ENCODE peak calls at places on chromosomes 3 and 15, in five cellular contexts. M is ovary, A is psoas muscle, E is right atrium auricular region, R is astrocyte. T is an unnamed sample.

GRCh38 chr15:56045068-56045748 is 51.8 kb upstream of the NEDD4 start:
- DNase-seq in E (no peak), M (no peak), A (no peak), R (no peak), T (no peak)

GRCh38 chr15:62545392-62546227 is 380.5 kb upstream of the C2CD4B start:
- DNase-seq in M (no peak), R (peak; percentile 66), E (peak; percentile 65), A (peak; percentile 44), T (peak; percentile 66)

GRCh38 chr3:106184540-106185457 is 316.0 kb upstream of the CBLB start:
- DNase-seq in E (no peak), A (no peak), R (no peak), M (no peak), T (no peak)

GRCh38 chr15:89761009-89761831 is 10.2 kb upstream of the MESP1 start:
- DNase-seq in M (no peak), E (no peak), A (no peak), R (no peak), T (no peak)

GRCh38 chr3:125132815-125133214 is 77.0 kb upstream of the HEG1 start:
- DNase-seq in A (no peak), E (no peak), R (no peak), M (no peak), T (no peak)

GRCh38 chr3:138941259-138941885 is 5.6 kb downstream of the FOXL2 start:
- DNase-seq in R (no peak), A (no peak), E (no peak), M (peak; percentile 79), T (no peak)

GRCh38 chr15:70902105-70902504 is 9.5 kb downstream of the LRRC49 start:
- DNase-seq in R (peak; percentile 92), A (no peak), E (no peak), M (no peak), T (no peak)

GRCh38 chr3:98962951-98963350 is 61.5 kb upstream of the DCBLD2 start:
- DNase-seq in A (no peak), R (peak; percentile 63), E (no peak), M (no peak), T (no peak)

GRCh38 chr3:128338536-128339400 is 127.9 kb downstream of the DNAJB8 start:
- DNase-seq in R (no peak), E (no peak), M (no peak), A (no peak), T (no peak)

GRCh38 chr3:130849111-130849552 is 44.8 kb upstream of the ATP2C1 start:
- DNase-seq in R (no peak), E (no peak), M (no peak), A (peak; percentile 34), T (no peak)

GRCh38 chr3:65445573-65446204 is 593.0 kb downstream of the MAGI1 start:
- DNase-seq in R (no peak), E (no peak), M (no peak), A (no peak), T (no peak)

GRCh38 chr3:24579008-24579407 is 84.4 kb upstream of the THRB start:
- DNase-seq in M (no peak), R (no peak), E (no peak), A (no peak), T (no peak)

GRCh38 chr3:78832785-78833204 is 935.0 kb downstream of the ROBO1 start:
- DNase-seq in A (no peak), R (no peak), M (no peak), E (no peak), T (no peak)

GRCh38 chr15:42344763-42345162 is 14.5 kb upstream of the CAPN3 start:
- DNase-seq in M (no peak), R (peak; percentile 68), A (no peak), E (no peak), T (no peak)

GRCh38 chr3:10116138-10116460 is 624 bp downstream of the BRK1 start:
- DNase-seq in R (peak; percentile 56), A (no peak), M (no peak), E (no peak), T (no peak)

GRCh38 chr3:177420643-177421042 is 223.4 kb upstream of the TBL1XR1 start:
- DNase-seq in A (no peak), M (no peak), E (no peak), R (peak; percentile 89), T (no peak)

GRCh38 chr15:69666441-69666882 is 213.8 kb downstream of the RPLP1 start:
- DNase-seq in M (peak; percentile 56), E (no peak), A (no peak), R (peak; percentile 60), T (peak; percentile 37)

GRCh38 chr3:128775241-128775640 is 49.3 kb downstream of the RAB7A start:
- DNase-seq in M (no peak), A (no peak), R (no peak), E (no peak), T (no peak)

GRCh38 chr3:106692624-106693023 is 684.6 kb upstream of the CCDC54 start:
- DNase-seq in R (no peak), E (no peak), A (no peak), M (no peak), T (no peak)

GRCh38 chr3:30073622-30074021 is 532.8 kb upstream of the TGFBR2 start:
- DNase-seq in A (no peak), E (no peak), M (no peak), R (no peak), T (no peak)

GRCh38 chr3:125351814-125352456 is 23.2 kb downstream of the ZNF148 start:
- DNase-seq in M (no peak), A (no peak), E (no peak), R (peak; percentile 62), T (no peak)

GRCh38 chr3:174937488-174937887 is 78.4 kb downstream of the NAALADL2 start:
- DNase-seq in A (no peak), R (peak; percentile 39), M (no peak), E (no peak), T (no peak)

GRCh38 chr15:77527164-77527778 is 105.4 kb downstream of the LINGO1 start:
- DNase-seq in R (no peak), E (no peak), M (peak; percentile 52), A (no peak), T (peak; percentile 83)

GRCh38 chr3:173410836-173411235 is 13.3 kb downstream of the NLGN1 start:
- DNase-seq in A (no peak), R (no peak), M (no peak), E (no peak), T (no peak)

GRCh38 chr3:71189480-71189879 is 394.0 kb downstream of the FOXP1 start:
- DNase-seq in R (peak; percentile 66), A (no peak), E (no peak), M (no peak), T (no peak)

GRCh38 chr3:124707667-124708066 is 22.6 kb upstream of the UMPS start:
- DNase-seq in M (no peak), R (peak; percentile 77), A (no peak), E (no peak), T (no peak)

GRCh38 chr15:39195988-39196486 is 384.8 kb upstream of the THBS1 start:
- DNase-seq in E (no peak), A (no peak), R (peak; percentile 88), M (no peak), T (no peak)

GRCh38 chr3:186536883-186537553 is 7.2 kb downstream of the CRYGS start:
- DNase-seq in E (no peak), M (no peak), A (no peak), R (peak; percentile 37), T (no peak)

GRCh38 chr3:40996827-40997710 is 202.2 kb upstream of the CTNNB1 start:
- DNase-seq in R (no peak), M (no peak), E (no peak), A (no peak), T (no peak)
- H3K27ac ChIP-seq in R (no peak overlapping the region), M (no peak overlapping the region), E (no peak overlapping the region), A (no peak overlapping the region), T (no peak overlapping the region)

GRCh38 chr3:140501054-140501769 is 176.7 kb upstream of the TRIM42 start:
- DNase-seq in R (peak; percentile 50), A (no peak), M (no peak), E (no peak), T (no peak)

GRCh38 chr3:140500473-140500872 is 177.4 kb upstream of the TRIM42 start:
- DNase-seq in R (no peak), A (no peak), M (no peak), E (no peak), T (no peak)

GRCh38 chr3:140501770-140502364 is 176.0 kb upstream of the TRIM42 start:
- DNase-seq in M (no peak), E (no peak), R (no peak), A (no peak), T (no peak)

GRCh38 chr3:140497331-140497730 is 180.5 kb upstream of the TRIM42 start:
- DNase-seq in R (no peak), A (no peak), E (no peak), M (no peak), T (no peak)

DNA sequence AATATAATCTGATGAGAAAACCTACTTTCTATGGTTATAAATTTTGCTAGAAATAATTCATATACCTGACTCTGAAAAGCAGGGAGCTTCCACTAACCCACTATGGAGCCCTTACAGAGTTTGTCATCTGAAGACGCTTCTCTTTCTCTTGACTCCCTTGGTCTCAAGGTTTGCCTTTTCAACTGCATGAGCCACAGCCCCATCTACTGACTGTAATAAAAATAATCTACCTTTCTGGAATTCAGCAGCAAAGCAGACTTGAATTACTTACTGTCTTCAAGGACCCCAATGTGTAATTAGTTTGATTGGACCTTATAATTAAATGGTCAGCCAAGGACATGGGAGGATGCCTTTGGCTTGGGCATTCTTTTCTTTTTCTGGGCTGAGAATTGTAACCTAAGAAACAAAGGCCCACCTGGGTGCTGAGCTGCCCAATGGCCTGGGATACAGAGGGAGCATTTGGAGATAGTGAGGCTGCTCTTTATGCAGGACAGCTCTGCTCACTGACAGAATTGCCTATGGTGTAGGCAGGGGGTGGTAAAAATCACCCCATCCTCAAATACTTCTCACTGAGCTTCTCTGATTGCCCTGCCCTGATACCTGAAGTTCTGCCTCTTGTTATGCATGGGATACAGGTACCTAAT is 178.6 kb upstream of the TRIM42 start:
- DNase-seq in M (no peak), R (no peak), E (no peak), A (no peak), T (no peak)
- TF ChIP-seq CTCF in M (no peak), R (peak; percentile 26), E (peak; percentile 23), A (peak; percentile 47), T (peak; percentile 42)

GRCh38 chr3:8845641-8846040 is 76.2 kb upstream of the OXTR start:
- DNase-seq in M (no peak), E (no peak), R (peak; percentile 69), A (no peak), T (no peak)
- H3K27ac ChIP-seq in M (no peak overlapping the region), E (no peak overlapping the region), R (peak overlapping the region; percentile 82), A (no peak overlapping the region), T (no peak overlapping the region)

GRCh38 chr3:26963356-26963742 is 340.8 kb downstream of the LRRC3B start:
- DNase-seq in R (no peak), A (no peak), M (no peak), E (no peak), T (no peak)
- TF ChIP-seq CTCF in R (peak; percentile 3), A (peak; percentile 5), M (no peak), E (no peak), T (no peak)

DNA sequence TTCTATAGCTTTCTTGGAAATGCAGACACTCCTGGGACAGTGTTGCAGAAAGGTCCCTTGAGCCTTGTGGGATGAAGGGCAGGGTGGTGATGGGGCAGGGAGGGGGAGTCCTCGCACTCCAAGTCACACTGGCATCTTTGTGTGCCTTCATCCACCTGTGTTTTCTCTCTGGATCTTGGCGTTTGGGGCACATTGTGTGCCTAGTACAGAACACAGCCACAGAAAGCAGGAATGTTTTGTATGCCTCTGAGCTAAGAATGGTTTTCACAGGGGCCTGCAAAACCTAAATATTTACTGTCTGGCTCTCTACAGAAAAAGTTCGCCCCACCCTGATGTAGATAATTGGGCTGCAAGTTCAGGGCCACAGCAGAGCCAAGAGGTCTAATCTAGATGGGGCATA is 5.7 kb downstream of the MYZAP start:
- DNase-seq in E (no peak), M (no peak), R (no peak), A (no peak), T (no peak)
- H3K27ac ChIP-seq in E (peak overlapping the region; percentile 91), M (no peak overlapping the region), R (no peak overlapping the region), A (no peak overlapping the region), T (peak overlapping the region; percentile 79)

T was measured in heart left ventricle.